ENCODE peak calls at places on chromosomes 6 and 20, in four cellular contexts. One of them, this sample, is unnamed.
A peak's percentile ranks its signal among the peaks of the same experiment; 100 is the strongest.

GRCh38 chr6:109458774-109459531 is 3.4 kb upstream of the MICAL1 start:
- DNase-seq in K562: no peak
- DNase-seq in GM12878: peak; percentile 56
- DNase-seq in IMR-90: no peak
- DNase-seq in this sample: no peak

GRCh38 chr6:41939091-41939847 is 2.3 kb downstream of the CCND3 start:
- DNase-seq in K562: peak; percentile 54
- DNase-seq in IMR-90: peak; percentile 43
- DNase-seq in GM12878: no peak
- DNase-seq in this sample: no peak

GRCh38 chr20:64121586-64121985 is 14.2 kb upstream of the NPBWR2 start:
- DNase-seq in K562: no peak
- DNase-seq in GM12878: no peak
- DNase-seq in IMR-90: no peak
- DNase-seq in this sample: no peak

GRCh38 chr6:33249732-33250625 is 21.7 kb downstream of the VPS52 start:
- DNase-seq in GM12878: no peak
- DNase-seq in K562: peak; percentile 34
- DNase-seq in IMR-90: peak; percentile 88
- DNase-seq in this sample: peak; percentile 52

GRCh38 chr6:129635396-129636164 is 74.4 kb downstream of the ARHGAP18 start:
- DNase-seq in IMR-90: peak; percentile 81
- DNase-seq in K562: no peak
- DNase-seq in GM12878: no peak
- DNase-seq in this sample: peak; percentile 84

GRCh38 chr6:107565165-107565723 is 75.3 kb downstream of the SOBP start:
- DNase-seq in GM12878: no peak
- DNase-seq in K562: no peak
- DNase-seq in IMR-90: no peak
- DNase-seq in this sample: no peak

GRCh38 chr20:44006126-44006525 is 91.5 kb downstream of the TOX2 start:
- DNase-seq in GM12878: no peak
- DNase-seq in IMR-90: no peak
- DNase-seq in K562: no peak
- DNase-seq in this sample: no peak

GRCh38 chr6:56226946-56227879 is 20.2 kb downstream of the COL21A1 start:
- DNase-seq in K562: no peak
- DNase-seq in IMR-90: peak; percentile 46
- DNase-seq in GM12878: no peak
- DNase-seq in this sample: no peak

GRCh38 chr6:151285121-151285520 is 45.4 kb downstream of the AKAP12 start:
- DNase-seq in K562: no peak
- DNase-seq in IMR-90: peak; percentile 80
- DNase-seq in GM12878: no peak
- DNase-seq in this sample: peak; percentile 90

GRCh38 chr6:109455161-109455501 is 441 bp downstream of the MICAL1 start:
- DNase-seq in GM12878: no peak
- DNase-seq in IMR-90: no peak
- DNase-seq in K562: no peak
- DNase-seq in this sample: peak; percentile 22

GRCh38 chr6:35035481-35036030 is 105.6 kb downstream of the TCP11 start:
- DNase-seq in K562: no peak
- DNase-seq in IMR-90: no peak
- DNase-seq in GM12878: no peak
- DNase-seq in this sample: peak; percentile 59

GRCh38 chr6:21219241-21219640 is 374.3 kb upstream of the SOX4 start:
- DNase-seq in IMR-90: no peak
- DNase-seq in K562: no peak
- DNase-seq in GM12878: no peak
- DNase-seq in this sample: no peak

GRCh38 chr20:58716476-58717277 is 24.1 kb downstream of the NPEPL1 start:
- DNase-seq in IMR-90: no peak
- DNase-seq in K562: no peak
- DNase-seq in GM12878: no peak
- DNase-seq in this sample: no peak

GRCh38 chr6:142155091-142155490 is 8.0 kb downstream of the VTA1 start:
- DNase-seq in K562: no peak
- DNase-seq in GM12878: no peak
- DNase-seq in IMR-90: no peak
- DNase-seq in this sample: peak; percentile 59

GRCh38 chr6:142155895-142156757 is 9.1 kb downstream of the VTA1 start:
- DNase-seq in K562: peak; percentile 21
- DNase-seq in IMR-90: peak; percentile 37
- DNase-seq in GM12878: no peak
- DNase-seq in this sample: peak; percentile 76

GRCh38 chr6:142146828-142147662 is at the start of the genes NMBR and VTA1:
- DNase-seq in IMR-90: peak; percentile 100
- DNase-seq in K562: peak; percentile 94
- DNase-seq in GM12878: peak; percentile 97
- DNase-seq in this sample: peak; percentile 99

GRCh38 chr6:142153230-142153629 is 6.2 kb downstream of the VTA1 start:
- DNase-seq in GM12878: no peak
- DNase-seq in K562: no peak
- DNase-seq in IMR-90: no peak
- DNase-seq in this sample: no peak

DNA sequence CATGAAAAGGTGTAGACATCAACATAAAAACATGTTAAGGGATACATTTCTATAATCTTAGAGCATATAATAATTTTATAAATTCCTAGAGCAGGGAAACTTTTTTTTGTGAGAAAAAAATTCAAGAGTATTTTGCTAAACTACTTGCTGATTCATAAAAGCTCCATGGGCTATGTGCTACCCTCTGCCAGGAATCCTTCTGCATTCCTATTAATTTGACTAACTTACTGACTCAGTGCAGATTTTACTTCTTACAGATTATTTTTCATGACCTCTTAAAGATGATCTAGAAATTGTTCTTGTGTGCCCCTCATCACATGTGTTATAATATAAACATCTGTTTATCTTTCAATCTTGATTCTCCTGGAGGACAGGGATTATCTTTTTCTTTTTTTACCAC is 5.7 kb downstream of the VTA1 start:
- DNase-seq in K562: no peak
- DNase-seq in IMR-90: peak; percentile 82
- DNase-seq in GM12878: no peak
- DNase-seq in this sample: peak; percentile 10
- TF ChIP-seq FOS in K562: no peak
- TF ChIP-seq FOS in IMR-90: no peak
- TF ChIP-seq FOS in GM12878: no peak
- TF ChIP-seq FOS in this sample: no peak

GRCh38 chr20:53900380-53900999 is 169.9 kb downstream of the BCAS1 start:
- DNase-seq in GM12878: no peak
- DNase-seq in IMR-90: peak; percentile 95
- DNase-seq in K562: no peak
- DNase-seq in this sample: peak; percentile 96
- H3K9ac ChIP-seq in GM12878: no peak overlapping the region
- H3K9ac ChIP-seq in IMR-90: no peak overlapping the region
- H3K9ac ChIP-seq in K562: no peak overlapping the region
- H3K9ac ChIP-seq in this sample: peak overlapping the region; percentile 84

GRCh38 chr6:116672306-116672705 is 3.7 kb upstream of the ZUP1 start:
- DNase-seq in K562: no peak
- DNase-seq in IMR-90: peak; percentile 3
- DNase-seq in GM12878: no peak
- DNase-seq in this sample: peak; percentile 39

GRCh38 chr6:116665464-116665863 is 3.1 kb downstream of the ZUP1 start:
- DNase-seq in GM12878: no peak
- DNase-seq in IMR-90: no peak
- DNase-seq in K562: no peak
- DNase-seq in this sample: no peak

GRCh38 chr6:116666869-116667268 is 1.7 kb downstream of the ZUP1 start:
- DNase-seq in IMR-90: no peak
- DNase-seq in K562: no peak
- DNase-seq in GM12878: peak; percentile 65
- DNase-seq in this sample: peak; percentile 4

GRCh38 chr6:116663308-116663707 is 5.3 kb downstream of the ZUP1 start:
- DNase-seq in GM12878: no peak
- DNase-seq in K562: no peak
- DNase-seq in IMR-90: no peak
- DNase-seq in this sample: no peak

DNA sequence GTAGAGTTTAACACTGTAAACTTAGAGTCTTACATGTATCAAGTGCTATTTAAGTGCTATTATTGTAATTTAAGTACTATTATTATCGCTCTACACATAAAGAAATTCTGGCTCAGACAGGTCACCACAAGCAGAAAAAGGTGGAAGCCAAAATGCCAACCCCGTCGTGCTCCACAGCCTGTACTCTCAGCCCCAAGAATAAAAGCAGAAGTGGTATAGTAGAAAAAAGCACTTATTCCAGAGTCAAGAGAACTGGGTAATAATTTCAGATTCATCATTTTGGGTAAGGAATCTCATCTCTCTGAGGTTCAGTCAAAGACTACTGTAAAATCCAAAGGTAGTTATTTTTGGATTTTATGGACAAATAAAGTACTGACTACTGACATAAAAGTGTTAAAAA is 946 bp downstream of the ZUP1 start:
- DNase-seq in K562: no peak
- DNase-seq in GM12878: no peak
- DNase-seq in IMR-90: no peak
- DNase-seq in this sample: no peak
- TF ChIP-seq FOS in K562: no peak
- TF ChIP-seq FOS in GM12878: no peak
- TF ChIP-seq FOS in IMR-90: no peak
- TF ChIP-seq FOS in this sample: no peak

DNA sequence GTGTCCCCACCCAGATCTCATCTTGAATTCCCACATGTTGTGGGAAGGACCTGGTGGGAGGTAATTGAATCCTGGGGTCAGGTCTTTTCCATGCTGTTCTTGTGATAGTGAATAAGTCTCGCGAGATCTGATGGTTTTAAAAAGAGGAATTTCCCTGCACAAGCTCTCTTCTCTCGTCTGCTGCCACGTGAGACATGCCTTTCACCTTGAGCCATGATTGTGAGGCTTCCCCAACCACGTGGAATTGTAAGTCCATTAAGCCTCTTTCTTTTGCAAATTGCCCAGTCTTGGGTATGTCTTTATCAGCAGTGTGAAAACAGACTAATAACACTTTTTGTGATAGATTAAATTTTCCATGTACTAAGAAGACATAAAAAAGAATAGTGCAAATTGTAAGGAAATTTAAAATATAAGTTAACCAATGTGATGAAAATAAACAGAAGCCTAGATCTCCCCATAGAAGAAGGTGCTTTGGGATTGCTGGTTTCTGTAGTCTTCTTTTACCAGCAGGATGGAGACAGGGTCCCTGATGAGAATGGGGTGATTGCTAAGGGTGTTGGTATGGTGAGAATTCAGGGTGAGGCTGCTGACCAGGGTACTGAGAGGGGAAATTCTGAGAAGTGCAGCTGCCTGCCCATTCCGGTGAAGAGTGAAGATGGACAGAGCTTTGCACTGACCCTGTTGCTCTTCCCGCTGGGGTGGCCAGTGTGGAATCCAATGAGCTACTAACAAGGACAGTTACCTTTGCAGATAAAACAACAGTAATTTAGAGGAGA is 50.7 kb downstream of the BMP2 start:
- DNase-seq in IMR-90: no peak
- DNase-seq in K562: no peak
- DNase-seq in GM12878: no peak
- DNase-seq in this sample: no peak
- H3K9ac ChIP-seq in IMR-90: no peak overlapping the region
- H3K9ac ChIP-seq in K562: no peak overlapping the region
- H3K9ac ChIP-seq in GM12878: no peak overlapping the region
- H3K9ac ChIP-seq in this sample: no peak overlapping the region

GRCh38 chr6:51842066-51842465 is 245.3 kb downstream of the PKHD1 start:
- DNase-seq in K562: no peak
- DNase-seq in IMR-90: no peak
- DNase-seq in GM12878: no peak
- DNase-seq in this sample: no peak
- TF ChIP-seq FOS in K562: no peak
- TF ChIP-seq FOS in IMR-90: no peak
- TF ChIP-seq FOS in GM12878: no peak
- TF ChIP-seq FOS in this sample: no peak

DNA sequence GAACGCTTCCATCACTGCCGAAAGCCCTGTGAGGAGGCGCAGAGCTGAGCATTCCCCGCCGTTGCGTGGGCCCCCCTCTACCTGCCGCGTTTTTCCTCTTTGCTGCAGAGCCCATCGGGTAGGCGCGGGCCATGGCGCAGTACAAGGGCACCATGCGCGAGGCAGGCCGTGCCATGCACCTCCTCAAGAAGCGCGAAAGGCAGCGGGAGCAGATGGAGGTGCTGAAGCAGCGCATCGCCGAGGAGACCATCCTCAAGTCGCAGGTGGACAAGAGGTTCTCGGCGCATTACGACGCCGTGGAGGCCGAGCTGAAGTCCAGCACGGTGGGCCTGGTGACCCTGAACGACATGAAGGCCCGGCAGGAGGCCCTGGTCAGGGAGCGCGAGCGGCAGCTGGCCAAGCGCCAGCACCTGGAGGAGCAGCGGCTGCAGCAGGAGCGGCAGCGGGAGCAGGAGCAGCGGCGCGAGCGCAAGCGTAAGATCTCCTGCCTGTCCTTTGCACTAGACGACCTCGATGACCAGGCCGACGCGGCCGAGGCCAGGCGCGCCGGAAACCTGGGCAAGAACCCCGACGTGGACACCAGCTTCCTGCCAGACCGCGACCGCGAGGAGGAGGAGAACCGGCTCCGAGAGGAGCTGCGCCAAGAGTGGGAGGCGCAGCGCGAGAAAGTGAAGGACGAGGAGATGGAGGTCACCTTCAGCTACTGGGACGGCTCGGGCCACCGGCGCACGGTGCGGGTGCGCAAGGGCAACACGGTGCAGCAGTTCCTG is 693 bp downstream of the FAM50B start:
- DNase-seq in GM12878: no peak
- DNase-seq in IMR-90: no peak
- DNase-seq in K562: no peak
- DNase-seq in this sample: peak; percentile 39
- H3K9ac ChIP-seq in GM12878: peak overlapping the region; percentile 61
- H3K9ac ChIP-seq in IMR-90: peak overlapping the region; percentile 65
- H3K9ac ChIP-seq in K562: no peak overlapping the region
- H3K9ac ChIP-seq in this sample: peak overlapping the region; percentile 45

DNA sequence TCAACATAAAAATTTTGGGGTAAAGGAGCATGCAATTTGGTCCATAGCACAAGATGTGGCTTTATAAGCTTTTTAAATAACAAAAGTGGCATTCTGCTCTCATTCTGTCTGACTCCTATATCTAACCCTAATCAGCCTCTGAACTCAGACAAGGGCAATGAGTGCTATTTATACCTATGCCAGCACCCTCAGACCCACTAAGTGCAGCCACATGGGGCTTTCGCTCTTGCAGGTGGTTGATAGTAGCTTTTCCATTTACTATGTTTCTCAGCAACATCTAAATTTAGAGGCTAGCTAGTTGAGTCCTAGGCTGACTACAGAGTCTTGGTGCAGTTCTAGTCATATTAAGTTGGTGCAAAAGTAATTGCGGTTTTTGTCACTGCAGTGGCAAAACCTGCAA is 217.1 kb upstream of the THBS2 start:
- DNase-seq in IMR-90: no peak
- DNase-seq in GM12878: no peak
- DNase-seq in K562: no peak
- DNase-seq in this sample: no peak
- TF ChIP-seq FOS in IMR-90: no peak
- TF ChIP-seq FOS in GM12878: no peak
- TF ChIP-seq FOS in K562: no peak
- TF ChIP-seq FOS in this sample: no peak